ENCODE peak calls at places on chromosomes 6 and 20, in five cellular contexts. E, N, G, H and M are unnamed samples. For H3K27me3, the result is how much of the 10 kb centered on the place peaks cover.

GRCh38 chr6:125220712-125221111 is 67.1 kb downstream of the TPD52L1 start:
- DNase-seq in E (no peak), N (peak), G (no peak), H (no peak), M (no peak)

GRCh38 chr6:149990109-149990671 is 26.4 kb downstream of the ULBP1 start:
- DNase-seq in E (no peak), N (no peak), G (no peak), H (peak), M (no peak)

GRCh38 chr6:158805698-158806373 is 13.3 kb downstream of the EZR start:
- DNase-seq in E (no peak), N (no peak), G (no peak), H (no peak), M (no peak)

GRCh38 chr6:6560909-6561308 is 27.6 kb upstream of the LY86 start:
- DNase-seq in E (no peak), N (no peak), G (no peak), H (no peak), M (no peak)

GRCh38 chr6:1336246-1336843 is 24.4 kb downstream of the FOXQ1 start:
- DNase-seq in E (no peak), N (no peak), G (no peak), H (no peak), M (no peak)

GRCh38 chr6:45163952-45164766 is 164.0 kb upstream of the RUNX2 start:
- DNase-seq in E (no peak), N (no peak), G (peak), H (no peak), M (peak)

GRCh38 chr20:31974975-31975481 is 7.1 kb downstream of the XKR7 start:
- DNase-seq in E (no peak), N (no peak), G (no peak), H (no peak), M (no peak)

GRCh38 chr6:24919404-24919892 is 16.3 kb downstream of the RIPOR2 start:
- DNase-seq in E (no peak), N (no peak), G (no peak), H (no peak), M (no peak)

GRCh38 chr6:155314773-155315515 is 660 bp upstream of the TFB1M start:
- DNase-seq in E (peak), N (peak), G (peak), H (peak), M (no peak)

GRCh38 chr20:44832724-44833123 is 22.4 kb upstream of the RIMS4 start:
- DNase-seq in E (no peak), N (no peak), G (no peak), H (peak), M (no peak)

GRCh38 chr6:79076160-79076559 is 1.9 kb downstream of the PHIP start:
- DNase-seq in E (no peak), N (no peak), G (no peak), H (peak), M (no peak)

GRCh38 chr20:55103188-55103587 is 627.8 kb downstream of the DOK5 start:
- DNase-seq in E (no peak), N (no peak), G (no peak), H (no peak), M (no peak)

GRCh38 chr6:11424395-11425050 is 113.0 kb upstream of the TMEM170B start:
- DNase-seq in E (no peak), N (no peak), G (no peak), H (no peak), M (no peak)

GRCh38 chr6:93416575-93417420 is 2.6 kb downstream of the EPHA7 start:
- DNase-seq in E (peak), N (peak), G (no peak), H (no peak), M (no peak)

GRCh38 chr6:89580997-89581666 is 57.4 kb downstream of the LYRM2 start:
- DNase-seq in E (no peak), N (no peak), G (no peak), H (no peak), M (no peak)

GRCh38 chr6:40755749-40756452 is 168.7 kb upstream of the LRFN2 start:
- DNase-seq in E (no peak), N (no peak), G (peak), H (peak), M (no peak)

GRCh38 chr6:40753939-40754448 is 166.8 kb upstream of the LRFN2 start:
- DNase-seq in E (no peak), N (no peak), G (no peak), H (no peak), M (no peak)

GRCh38 chr6:40755046-40755681 is 168.0 kb upstream of the LRFN2 start:
- DNase-seq in E (no peak), N (no peak), G (no peak), H (peak), M (no peak)

GRCh38 chr6:40753048-40753447 is 165.9 kb upstream of the LRFN2 start:
- DNase-seq in E (no peak), N (no peak), G (no peak), H (no peak), M (no peak)

DNA sequence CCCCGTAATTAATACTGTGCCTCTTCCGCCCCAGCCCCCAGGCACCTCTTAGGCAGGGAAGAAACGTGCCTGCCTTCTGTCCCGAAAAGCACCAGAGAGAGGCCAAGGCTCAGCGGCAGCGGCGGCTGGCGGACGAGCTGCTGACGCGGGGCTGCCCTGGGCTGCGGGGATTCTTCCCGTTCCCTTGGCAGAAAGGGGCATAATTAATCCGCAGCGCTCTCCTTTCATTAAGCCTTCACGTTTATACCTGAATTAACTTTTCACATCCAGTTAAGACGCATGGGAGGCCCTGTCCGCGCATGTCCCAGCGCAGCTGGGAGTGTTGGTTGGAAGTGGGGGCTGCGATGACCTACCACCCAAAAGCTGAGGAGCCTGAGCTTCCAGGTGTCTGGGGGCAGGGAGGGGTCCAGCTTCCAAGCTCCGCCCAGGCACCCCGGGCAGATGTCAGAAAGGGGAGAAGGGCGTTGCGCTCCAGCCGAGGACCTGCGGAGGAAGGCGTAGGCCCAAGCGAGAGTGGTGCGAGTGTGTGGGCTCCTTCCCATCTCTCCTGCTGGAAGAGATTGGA is 167.4 kb upstream of the LRFN2 start:
- DNase-seq in E (no peak), N (no peak), G (no peak), H (no peak), M (no peak)
- H3K4me3 ChIP-seq in E (no peak), N (no peak), G (no peak), H (no peak), M (no peak)

GRCh38 chr6:37536462-37537225 is 37.0 kb upstream of the CCDC167 start:
- DNase-seq in E (no peak), N (no peak), G (no peak), H (no peak), M (no peak)
- H3K27me3 ChIP-seq in E (half or more), N (under half), G (under half), H (half or more), M (under half)

DNA sequence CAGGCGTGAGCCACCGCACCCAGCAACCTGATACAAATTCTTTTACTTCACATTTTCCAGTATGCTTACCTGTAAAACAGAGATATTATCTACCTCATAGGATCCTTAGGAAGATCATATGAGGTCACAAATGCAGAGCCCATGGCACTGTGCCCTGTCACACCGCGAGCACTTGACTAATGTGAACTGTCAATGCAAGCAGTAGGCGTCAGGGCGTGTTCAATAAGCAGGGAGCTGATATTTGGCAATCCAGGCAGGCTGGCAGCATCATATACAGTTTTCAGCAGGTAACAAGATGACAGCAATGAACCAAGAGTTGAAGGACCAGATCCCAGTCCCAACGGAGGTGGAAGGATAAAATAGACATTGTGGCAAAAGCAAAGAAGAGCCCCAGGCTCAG is 14.6 kb upstream of the ARID1B start:
- DNase-seq in E (no peak), N (no peak), G (no peak), H (no peak), M (no peak)
- H3K4me3 ChIP-seq in E (no peak), N (no peak), G (no peak), H (no peak), M (no peak)

DNA sequence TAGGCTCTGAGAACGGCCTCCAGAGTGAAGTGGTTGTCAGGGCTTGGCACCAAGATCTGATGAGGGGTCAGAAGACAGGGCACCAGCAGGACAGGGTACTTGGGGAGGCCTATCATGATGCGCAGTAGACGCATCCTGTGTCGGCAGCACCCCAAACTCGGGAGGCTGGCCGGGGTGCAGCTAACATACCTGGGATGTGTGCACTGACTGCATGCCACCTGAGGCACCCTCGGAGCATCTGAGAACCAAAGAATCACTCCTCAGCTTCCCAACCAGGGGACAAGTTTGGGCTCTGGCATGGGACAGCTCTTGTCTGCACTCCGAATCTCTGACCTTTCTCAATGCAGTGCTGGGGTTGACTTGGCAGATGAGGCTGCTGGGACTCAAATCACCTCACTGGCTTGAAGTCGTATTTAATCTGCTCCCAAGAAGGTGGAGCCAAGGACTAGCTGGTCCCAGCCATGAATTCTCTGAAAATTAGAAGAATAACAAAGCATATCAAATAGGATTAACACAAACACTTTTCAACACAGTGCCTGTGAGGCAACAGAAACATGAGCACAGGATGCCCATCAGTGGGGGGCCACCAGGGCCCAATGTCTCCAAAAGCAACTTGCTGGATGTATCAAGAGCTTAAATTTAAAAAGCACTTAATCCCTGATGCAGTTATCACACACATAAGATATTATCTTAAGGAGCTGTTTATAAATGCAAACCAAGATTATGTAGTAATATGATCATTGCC is 348.8 kb downstream of the PREX1 start:
- DNase-seq in E (peak), N (no peak), G (no peak), H (no peak), M (no peak)
- H3K27me3 ChIP-seq in E (under half), N (under half), G (under half), H (half or more), M (under half)

DNA sequence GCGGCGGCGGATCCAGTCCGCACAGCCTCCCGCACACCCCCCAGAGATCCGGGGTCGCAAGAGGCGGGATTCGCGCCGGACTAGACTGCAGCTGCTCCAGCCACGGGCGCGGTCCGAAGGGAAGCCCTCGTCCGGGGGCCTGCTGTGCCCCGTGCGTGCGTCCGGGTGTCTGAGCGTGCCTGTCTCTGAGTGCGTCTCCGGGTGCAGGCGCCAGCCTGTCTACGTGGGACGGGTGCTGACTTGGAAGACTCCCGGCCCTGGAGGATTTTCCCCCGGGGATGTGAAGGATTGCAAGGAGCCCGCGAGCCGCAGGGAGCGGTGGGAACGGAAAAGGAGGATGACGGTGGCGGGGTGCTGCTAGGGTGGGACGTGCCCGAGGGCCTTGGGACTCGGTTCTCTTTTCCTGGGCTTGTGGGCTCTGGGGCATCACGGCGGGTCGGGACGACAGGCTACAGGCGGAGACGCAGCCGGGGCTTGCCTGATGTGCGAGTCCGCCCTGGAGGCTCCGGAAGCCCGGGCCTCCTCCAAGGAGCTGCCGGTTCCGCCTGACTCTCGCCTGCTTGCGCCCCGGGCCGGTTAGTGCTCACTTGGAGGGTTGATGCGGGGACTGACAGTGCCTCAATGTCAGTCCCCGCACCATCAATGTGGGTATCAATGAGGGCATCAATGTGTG is 5.7 kb downstream of the MAFB start:
- DNase-seq in E (peak), N (peak), G (no peak), H (no peak), M (no peak)
- H3K4me3 ChIP-seq in E (peak), N (peak), G (no peak), H (peak), M (no peak)